ENCODE peak calls at places on chromosomes 16 and 17, in eight cellular contexts. One of them, this sample, is unnamed.
A peak's percentile ranks its signal among the peaks of the same experiment; 100 is the strongest.

GRCh38 chr17:59366773-59367656 is 35.6 kb downstream of the YPEL2 start:
- DNase-seq in NCI-H1092 treated with DMSO at 0.1 percent for 48 hours: peak; percentile 70
- DNase-seq in HEK293T: peak; percentile 49
- DNase-seq in AG08395: peak; percentile 66
- DNase-seq in midbrain: no peak
- DNase-seq in activated CD8-positive, alpha-beta memory T cell treated with anti-CD3 and anti-CD28 coated beads for 24 hours: no peak
- DNase-seq in GM03348: peak; percentile 65
- DNase-seq in ACHN: peak; percentile 49
- DNase-seq in this sample: peak; percentile 91

GRCh38 chr17:20156196-20157077 is 147.3 kb downstream of the SPECC1 start:
- DNase-seq in NCI-H1092 treated with DMSO at 0.1 percent for 48 hours: peak; percentile 23
- DNase-seq in HEK293T: peak; percentile 37
- DNase-seq in AG08395: peak; percentile 21
- DNase-seq in midbrain: peak; percentile 37
- DNase-seq in activated CD8-positive, alpha-beta memory T cell treated with anti-CD3 and anti-CD28 coated beads for 24 hours: no peak
- DNase-seq in GM03348: peak; percentile 65
- DNase-seq in ACHN: peak; percentile 59
- DNase-seq in this sample: no peak

GRCh38 chr17:10743316-10744009 is 13.6 kb upstream of the TMEM220 start:
- DNase-seq in NCI-H1092 treated with DMSO at 0.1 percent for 48 hours: no peak
- DNase-seq in HEK293T: no peak
- DNase-seq in AG08395: peak; percentile 74
- DNase-seq in midbrain: no peak
- DNase-seq in activated CD8-positive, alpha-beta memory T cell treated with anti-CD3 and anti-CD28 coated beads for 24 hours: no peak
- DNase-seq in GM03348: peak; percentile 82
- DNase-seq in ACHN: no peak
- DNase-seq in this sample: no peak

GRCh38 chr17:30961213-30962188 is 9.3 kb upstream of the RNF135 start:
- DNase-seq in NCI-H1092 treated with DMSO at 0.1 percent for 48 hours: no peak
- DNase-seq in HEK293T: no peak
- DNase-seq in AG08395: no peak
- DNase-seq in midbrain: no peak
- DNase-seq in activated CD8-positive, alpha-beta memory T cell treated with anti-CD3 and anti-CD28 coated beads for 24 hours: no peak
- DNase-seq in GM03348: no peak
- DNase-seq in ACHN: peak; percentile 59
- DNase-seq in this sample: no peak

GRCh38 chr17:72618018-72618509 is 474.4 kb downstream of the SLC39A11 start:
- DNase-seq in NCI-H1092 treated with DMSO at 0.1 percent for 48 hours: no peak
- DNase-seq in HEK293T: no peak
- DNase-seq in AG08395: peak; percentile 38
- DNase-seq in midbrain: no peak
- DNase-seq in activated CD8-positive, alpha-beta memory T cell treated with anti-CD3 and anti-CD28 coated beads for 24 hours: no peak
- DNase-seq in GM03348: no peak
- DNase-seq in ACHN: no peak
- DNase-seq in this sample: no peak

GRCh38 chr17:79865351-79866210 is 26.3 kb upstream of the CBX4 start:
- DNase-seq in NCI-H1092 treated with DMSO at 0.1 percent for 48 hours: no peak
- DNase-seq in HEK293T: no peak
- DNase-seq in AG08395: no peak
- DNase-seq in midbrain: no peak
- DNase-seq in activated CD8-positive, alpha-beta memory T cell treated with anti-CD3 and anti-CD28 coated beads for 24 hours: no peak
- DNase-seq in GM03348: no peak
- DNase-seq in ACHN: no peak
- DNase-seq in this sample: no peak

GRCh38 chr17:74987909-74988711 is 678 bp downstream of the CDR2L start:
- DNase-seq in NCI-H1092 treated with DMSO at 0.1 percent for 48 hours: peak; percentile 12
- DNase-seq in HEK293T: peak; percentile 56
- DNase-seq in AG08395: peak; percentile 73
- DNase-seq in midbrain: peak; percentile 73
- DNase-seq in activated CD8-positive, alpha-beta memory T cell treated with anti-CD3 and anti-CD28 coated beads for 24 hours: peak; percentile 74
- DNase-seq in GM03348: peak; percentile 91
- DNase-seq in ACHN: peak; percentile 81
- DNase-seq in this sample: peak; percentile 78

GRCh38 chr17:19647697-19648474 is 665 bp upstream of the ALDH3A2 start:
- DNase-seq in NCI-H1092 treated with DMSO at 0.1 percent for 48 hours: peak; percentile 78
- DNase-seq in HEK293T: peak; percentile 56
- DNase-seq in AG08395: peak; percentile 68
- DNase-seq in midbrain: peak; percentile 71
- DNase-seq in activated CD8-positive, alpha-beta memory T cell treated with anti-CD3 and anti-CD28 coated beads for 24 hours: no peak
- DNase-seq in GM03348: peak; percentile 79
- DNase-seq in ACHN: peak; percentile 75
- DNase-seq in this sample: peak; percentile 73

GRCh38 chr16:11202260-11203091 is 53.5 kb downstream of the SOCS1 start:
- DNase-seq in NCI-H1092 treated with DMSO at 0.1 percent for 48 hours: no peak
- DNase-seq in HEK293T: no peak
- DNase-seq in AG08395: peak; percentile 44
- DNase-seq in midbrain: no peak
- DNase-seq in activated CD8-positive, alpha-beta memory T cell treated with anti-CD3 and anti-CD28 coated beads for 24 hours: no peak
- DNase-seq in GM03348: peak; percentile 52
- DNase-seq in ACHN: peak; percentile 44
- DNase-seq in this sample: no peak

GRCh38 chr17:37608369-37609169 is 649 bp downstream of the SYNRG start:
- DNase-seq in NCI-H1092 treated with DMSO at 0.1 percent for 48 hours: peak; percentile 87
- DNase-seq in HEK293T: peak; percentile 23
- DNase-seq in AG08395: peak; percentile 33
- DNase-seq in midbrain: peak; percentile 39
- DNase-seq in activated CD8-positive, alpha-beta memory T cell treated with anti-CD3 and anti-CD28 coated beads for 24 hours: no peak
- DNase-seq in GM03348: peak; percentile 15
- DNase-seq in ACHN: peak; percentile 52
- DNase-seq in this sample: no peak

GRCh38 chr17:4501295-4501949 is 2.7 kb downstream of the SPNS2 start:
- DNase-seq in NCI-H1092 treated with DMSO at 0.1 percent for 48 hours: no peak
- DNase-seq in HEK293T: no peak
- DNase-seq in AG08395: no peak
- DNase-seq in midbrain: no peak
- DNase-seq in activated CD8-positive, alpha-beta memory T cell treated with anti-CD3 and anti-CD28 coated beads for 24 hours: no peak
- DNase-seq in GM03348: no peak
- DNase-seq in ACHN: peak; percentile 56
- DNase-seq in this sample: no peak

GRCh38 chr17:49523706-49524472 is 28.8 kb downstream of the NGFR start:
- DNase-seq in NCI-H1092 treated with DMSO at 0.1 percent for 48 hours: no peak
- DNase-seq in HEK293T: no peak
- DNase-seq in AG08395: no peak
- DNase-seq in midbrain: no peak
- DNase-seq in activated CD8-positive, alpha-beta memory T cell treated with anti-CD3 and anti-CD28 coated beads for 24 hours: peak; percentile 65
- DNase-seq in GM03348: no peak
- DNase-seq in ACHN: no peak
- DNase-seq in this sample: no peak

GRCh38 chr16:88785106-88785924 is at the start of gene PIEZO1:
- DNase-seq in NCI-H1092 treated with DMSO at 0.1 percent for 48 hours: peak; percentile 17
- DNase-seq in HEK293T: peak; percentile 69
- DNase-seq in AG08395: peak; percentile 80
- DNase-seq in midbrain: peak; percentile 62
- DNase-seq in activated CD8-positive, alpha-beta memory T cell treated with anti-CD3 and anti-CD28 coated beads for 24 hours: peak; percentile 91
- DNase-seq in GM03348: peak; percentile 92
- DNase-seq in ACHN: peak; percentile 75
- DNase-seq in this sample: peak; percentile 83

GRCh38 chr17:47615766-47616424 is 33.8 kb upstream of the KPNB1 start:
- DNase-seq in NCI-H1092 treated with DMSO at 0.1 percent for 48 hours: peak; percentile 50
- DNase-seq in HEK293T: peak; percentile 39
- DNase-seq in AG08395: peak; percentile 53
- DNase-seq in midbrain: peak; percentile 47
- DNase-seq in activated CD8-positive, alpha-beta memory T cell treated with anti-CD3 and anti-CD28 coated beads for 24 hours: no peak
- DNase-seq in GM03348: peak; percentile 57
- DNase-seq in ACHN: peak; percentile 68
- DNase-seq in this sample: no peak

GRCh38 chr17:79391808-79392233 is 219.0 kb downstream of the RBFOX3 start:
- DNase-seq in NCI-H1092 treated with DMSO at 0.1 percent for 48 hours: peak; percentile 67
- DNase-seq in HEK293T: peak; percentile 85
- DNase-seq in AG08395: peak; percentile 83
- DNase-seq in midbrain: peak; percentile 73
- DNase-seq in activated CD8-positive, alpha-beta memory T cell treated with anti-CD3 and anti-CD28 coated beads for 24 hours: peak; percentile 89
- DNase-seq in GM03348: peak; percentile 91
- DNase-seq in ACHN: peak; percentile 67
- DNase-seq in this sample: peak; percentile 76

GRCh38 chr16:76614255-76614654 is 337.1 kb downstream of the CNTNAP4 start:
- DNase-seq in NCI-H1092 treated with DMSO at 0.1 percent for 48 hours: peak; percentile 89
- DNase-seq in HEK293T: no peak
- DNase-seq in AG08395: no peak
- DNase-seq in midbrain: peak; percentile 24
- DNase-seq in activated CD8-positive, alpha-beta memory T cell treated with anti-CD3 and anti-CD28 coated beads for 24 hours: no peak
- DNase-seq in GM03348: no peak
- DNase-seq in ACHN: no peak
- DNase-seq in this sample: no peak

GRCh38 chr16:76081936-76082335 is 195.3 kb upstream of the CNTNAP4 start:
- DNase-seq in NCI-H1092 treated with DMSO at 0.1 percent for 48 hours: no peak
- DNase-seq in HEK293T: no peak
- DNase-seq in AG08395: no peak
- DNase-seq in midbrain: no peak
- DNase-seq in activated CD8-positive, alpha-beta memory T cell treated with anti-CD3 and anti-CD28 coated beads for 24 hours: no peak
- DNase-seq in GM03348: no peak
- DNase-seq in ACHN: no peak
- DNase-seq in this sample: no peak

GRCh38 chr16:27951752-27952151 is 111.8 kb downstream of the GSG1L start:
- DNase-seq in NCI-H1092 treated with DMSO at 0.1 percent for 48 hours: no peak
- DNase-seq in HEK293T: no peak
- DNase-seq in AG08395: peak; percentile 67
- DNase-seq in midbrain: no peak
- DNase-seq in activated CD8-positive, alpha-beta memory T cell treated with anti-CD3 and anti-CD28 coated beads for 24 hours: no peak
- DNase-seq in GM03348: peak; percentile 51
- DNase-seq in ACHN: peak; percentile 67
- DNase-seq in this sample: no peak

GRCh38 chr16:3963203-3963602 is 82.7 kb upstream of the CREBBP start:
- DNase-seq in NCI-H1092 treated with DMSO at 0.1 percent for 48 hours: no peak
- DNase-seq in HEK293T: no peak
- DNase-seq in AG08395: no peak
- DNase-seq in midbrain: no peak
- DNase-seq in activated CD8-positive, alpha-beta memory T cell treated with anti-CD3 and anti-CD28 coated beads for 24 hours: peak; percentile 66
- DNase-seq in GM03348: no peak
- DNase-seq in ACHN: no peak
- DNase-seq in this sample: no peak

GRCh38 chr17:81386646-81387234 is 8.5 kb upstream of the BAHCC1 start:
- DNase-seq in NCI-H1092 treated with DMSO at 0.1 percent for 48 hours: peak; percentile 20
- DNase-seq in HEK293T: no peak
- DNase-seq in AG08395: no peak
- DNase-seq in midbrain: peak; percentile 52
- DNase-seq in activated CD8-positive, alpha-beta memory T cell treated with anti-CD3 and anti-CD28 coated beads for 24 hours: no peak
- DNase-seq in GM03348: peak; percentile 76
- DNase-seq in ACHN: no peak
- DNase-seq in this sample: peak; percentile 59

GRCh38 chr17:61657338-61657737 is 66.3 kb upstream of the NACA2 start:
- DNase-seq in NCI-H1092 treated with DMSO at 0.1 percent for 48 hours: no peak
- DNase-seq in HEK293T: no peak
- DNase-seq in AG08395: no peak
- DNase-seq in midbrain: no peak
- DNase-seq in activated CD8-positive, alpha-beta memory T cell treated with anti-CD3 and anti-CD28 coated beads for 24 hours: no peak
- DNase-seq in GM03348: no peak
- DNase-seq in ACHN: no peak
- DNase-seq in this sample: no peak

GRCh38 chr17:30251931-30252330 is 16.4 kb upstream of the SLC6A4 start:
- DNase-seq in NCI-H1092 treated with DMSO at 0.1 percent for 48 hours: no peak
- DNase-seq in HEK293T: no peak
- DNase-seq in AG08395: no peak
- DNase-seq in midbrain: no peak
- DNase-seq in activated CD8-positive, alpha-beta memory T cell treated with anti-CD3 and anti-CD28 coated beads for 24 hours: no peak
- DNase-seq in GM03348: no peak
- DNase-seq in ACHN: no peak
- DNase-seq in this sample: no peak

GRCh38 chr16:17029602-17030350 is 441.0 kb downstream of the XYLT1 start:
- DNase-seq in NCI-H1092 treated with DMSO at 0.1 percent for 48 hours: no peak
- DNase-seq in HEK293T: no peak
- DNase-seq in AG08395: no peak
- DNase-seq in midbrain: no peak
- DNase-seq in activated CD8-positive, alpha-beta memory T cell treated with anti-CD3 and anti-CD28 coated beads for 24 hours: no peak
- DNase-seq in GM03348: no peak
- DNase-seq in ACHN: no peak
- DNase-seq in this sample: no peak

GRCh38 chr16:11235703-11235991 is 20.4 kb downstream of the SOCS1 start:
- DNase-seq in NCI-H1092 treated with DMSO at 0.1 percent for 48 hours: no peak
- DNase-seq in HEK293T: no peak
- DNase-seq in AG08395: no peak
- DNase-seq in midbrain: no peak
- DNase-seq in activated CD8-positive, alpha-beta memory T cell treated with anti-CD3 and anti-CD28 coated beads for 24 hours: no peak
- DNase-seq in GM03348: no peak
- DNase-seq in ACHN: no peak
- DNase-seq in this sample: no peak

GRCh38 chr17:47305302-47305923 is 18.3 kb upstream of the EFCAB13 start:
- DNase-seq in NCI-H1092 treated with DMSO at 0.1 percent for 48 hours: no peak
- DNase-seq in HEK293T: no peak
- DNase-seq in AG08395: peak; percentile 86
- DNase-seq in midbrain: no peak
- DNase-seq in activated CD8-positive, alpha-beta memory T cell treated with anti-CD3 and anti-CD28 coated beads for 24 hours: no peak
- DNase-seq in GM03348: peak; percentile 84
- DNase-seq in ACHN: peak; percentile 96
- DNase-seq in this sample: no peak

GRCh38 chr16:79400462-79401149 is 199.9 kb downstream of the MAF start:
- DNase-seq in NCI-H1092 treated with DMSO at 0.1 percent for 48 hours: no peak
- DNase-seq in HEK293T: no peak
- DNase-seq in AG08395: no peak
- DNase-seq in midbrain: no peak
- DNase-seq in activated CD8-positive, alpha-beta memory T cell treated with anti-CD3 and anti-CD28 coated beads for 24 hours: no peak
- DNase-seq in GM03348: no peak
- DNase-seq in ACHN: no peak
- DNase-seq in this sample: no peak

GRCh38 chr16:68234188-68235104 is 1.5 kb downstream of the ESRP2 start:
- DNase-seq in NCI-H1092 treated with DMSO at 0.1 percent for 48 hours: peak; percentile 19
- DNase-seq in HEK293T: no peak
- DNase-seq in AG08395: no peak
- DNase-seq in midbrain: no peak
- DNase-seq in activated CD8-positive, alpha-beta memory T cell treated with anti-CD3 and anti-CD28 coated beads for 24 hours: no peak
- DNase-seq in GM03348: no peak
- DNase-seq in ACHN: no peak
- DNase-seq in this sample: peak; percentile 98

GRCh38 chr16:75559002-75559401 is 3.0 kb upstream of the TMEM231 start:
- DNase-seq in NCI-H1092 treated with DMSO at 0.1 percent for 48 hours: no peak
- DNase-seq in HEK293T: no peak
- DNase-seq in AG08395: no peak
- DNase-seq in midbrain: no peak
- DNase-seq in activated CD8-positive, alpha-beta memory T cell treated with anti-CD3 and anti-CD28 coated beads for 24 hours: no peak
- DNase-seq in GM03348: no peak
- DNase-seq in ACHN: no peak
- DNase-seq in this sample: no peak

GRCh38 chr17:77846531-77847085 is 111.9 kb upstream of the TNRC6C start:
- DNase-seq in NCI-H1092 treated with DMSO at 0.1 percent for 48 hours: no peak
- DNase-seq in HEK293T: no peak
- DNase-seq in AG08395: no peak
- DNase-seq in midbrain: no peak
- DNase-seq in activated CD8-positive, alpha-beta memory T cell treated with anti-CD3 and anti-CD28 coated beads for 24 hours: peak; percentile 70
- DNase-seq in GM03348: no peak
- DNase-seq in ACHN: no peak
- DNase-seq in this sample: peak; percentile 33

GRCh38 chr17:53058031-53058430 is 764.7 kb upstream of the KIF2B start:
- DNase-seq in NCI-H1092 treated with DMSO at 0.1 percent for 48 hours: no peak
- DNase-seq in HEK293T: no peak
- DNase-seq in AG08395: no peak
- DNase-seq in midbrain: no peak
- DNase-seq in activated CD8-positive, alpha-beta memory T cell treated with anti-CD3 and anti-CD28 coated beads for 24 hours: no peak
- DNase-seq in GM03348: no peak
- DNase-seq in ACHN: peak; percentile 82
- DNase-seq in this sample: no peak

GRCh38 chr17:79941088-79942010 is 94.3 kb downstream of the TBC1D16 start:
- DNase-seq in NCI-H1092 treated with DMSO at 0.1 percent for 48 hours: no peak
- DNase-seq in HEK293T: no peak
- DNase-seq in AG08395: no peak
- DNase-seq in midbrain: no peak
- DNase-seq in activated CD8-positive, alpha-beta memory T cell treated with anti-CD3 and anti-CD28 coated beads for 24 hours: no peak
- DNase-seq in GM03348: no peak
- DNase-seq in ACHN: no peak
- DNase-seq in this sample: no peak

GRCh38 chr16:52825882-52826281 is 226.8 kb downstream of the CHD9NB start:
- DNase-seq in NCI-H1092 treated with DMSO at 0.1 percent for 48 hours: peak; percentile 49
- DNase-seq in HEK293T: no peak
- DNase-seq in AG08395: no peak
- DNase-seq in midbrain: no peak
- DNase-seq in activated CD8-positive, alpha-beta memory T cell treated with anti-CD3 and anti-CD28 coated beads for 24 hours: no peak
- DNase-seq in GM03348: no peak
- DNase-seq in ACHN: no peak
- DNase-seq in this sample: no peak